ENCODE peak calls at places on chromosomes 3 and 15, in four cellular contexts. One of them, this sample, is unnamed.
A peak's percentile ranks its signal among the peaks of the same experiment; 100 is the strongest.

GRCh38 chr3:189641776-189642175 is 10.6 kb downstream of the TP63 start:
- DNase-seq in activated naive CD4-positive, alpha-beta T cell: no peak
- DNase-seq in anterior cingulate cortex: no peak
- DNase-seq in activated CD4-positive, alpha-beta T cell treated with anti-CD3 and anti-CD28 coated beads, Interleukin-2, amount 50 U/mL, for 48 hours: no peak
- DNase-seq in this sample: no peak

GRCh38 chr3:149612456-149612855 is 45.4 kb downstream of the WWTR1 start:
- DNase-seq in activated naive CD4-positive, alpha-beta T cell: no peak
- DNase-seq in anterior cingulate cortex: no peak
- DNase-seq in activated CD4-positive, alpha-beta T cell treated with anti-CD3 and anti-CD28 coated beads, Interleukin-2, amount 50 U/mL, for 48 hours: no peak
- DNase-seq in this sample: no peak

GRCh38 chr3:103218793-103219192 is 784.0 kb downstream of the ZPLD1 start:
- DNase-seq in activated naive CD4-positive, alpha-beta T cell: no peak
- DNase-seq in anterior cingulate cortex: no peak
- DNase-seq in activated CD4-positive, alpha-beta T cell treated with anti-CD3 and anti-CD28 coated beads, Interleukin-2, amount 50 U/mL, for 48 hours: no peak
- DNase-seq in this sample: no peak

GRCh38 chr15:95449229-95449628 is 881.3 kb upstream of the NR2F2 start:
- DNase-seq in activated naive CD4-positive, alpha-beta T cell: no peak
- DNase-seq in anterior cingulate cortex: no peak
- DNase-seq in activated CD4-positive, alpha-beta T cell treated with anti-CD3 and anti-CD28 coated beads, Interleukin-2, amount 50 U/mL, for 48 hours: no peak
- DNase-seq in this sample: no peak

GRCh38 chr3:134370611-134371451 is 3.4 kb downstream of the AMOTL2 start:
- DNase-seq in activated naive CD4-positive, alpha-beta T cell: no peak
- DNase-seq in anterior cingulate cortex: no peak
- DNase-seq in activated CD4-positive, alpha-beta T cell treated with anti-CD3 and anti-CD28 coated beads, Interleukin-2, amount 50 U/mL, for 48 hours: no peak
- DNase-seq in this sample: no peak

GRCh38 chr15:80066912-80067311 is 7.4 kb downstream of the ZFAND6 start:
- DNase-seq in activated naive CD4-positive, alpha-beta T cell: no peak
- DNase-seq in anterior cingulate cortex: no peak
- DNase-seq in activated CD4-positive, alpha-beta T cell treated with anti-CD3 and anti-CD28 coated beads, Interleukin-2, amount 50 U/mL, for 48 hours: no peak
- DNase-seq in this sample: no peak

GRCh38 chr3:57179580-57180410 is 14.6 kb upstream of the IL17RD start:
- DNase-seq in activated naive CD4-positive, alpha-beta T cell: no peak
- DNase-seq in anterior cingulate cortex: no peak
- DNase-seq in activated CD4-positive, alpha-beta T cell treated with anti-CD3 and anti-CD28 coated beads, Interleukin-2, amount 50 U/mL, for 48 hours: no peak
- DNase-seq in this sample: peak; percentile 49

GRCh38 chr3:160643994-160644393 is 33.0 kb upstream of the ARL14 start:
- DNase-seq in activated naive CD4-positive, alpha-beta T cell: no peak
- DNase-seq in anterior cingulate cortex: no peak
- DNase-seq in activated CD4-positive, alpha-beta T cell treated with anti-CD3 and anti-CD28 coated beads, Interleukin-2, amount 50 U/mL, for 48 hours: no peak
- DNase-seq in this sample: no peak

GRCh38 chr15:98537516-98538060 is 110.8 kb upstream of the IGF1R start:
- DNase-seq in activated naive CD4-positive, alpha-beta T cell: no peak
- DNase-seq in anterior cingulate cortex: no peak
- DNase-seq in activated CD4-positive, alpha-beta T cell treated with anti-CD3 and anti-CD28 coated beads, Interleukin-2, amount 50 U/mL, for 48 hours: no peak
- DNase-seq in this sample: no peak

GRCh38 chr3:15023719-15024118 is 41.4 kb downstream of the MRPS25 start:
- DNase-seq in activated naive CD4-positive, alpha-beta T cell: no peak
- DNase-seq in anterior cingulate cortex: no peak
- DNase-seq in activated CD4-positive, alpha-beta T cell treated with anti-CD3 and anti-CD28 coated beads, Interleukin-2, amount 50 U/mL, for 48 hours: no peak
- DNase-seq in this sample: no peak

GRCh38 chr3:73535935-73536334 is 88.8 kb downstream of the PDZRN3 start:
- DNase-seq in activated naive CD4-positive, alpha-beta T cell: no peak
- DNase-seq in anterior cingulate cortex: no peak
- DNase-seq in activated CD4-positive, alpha-beta T cell treated with anti-CD3 and anti-CD28 coated beads, Interleukin-2, amount 50 U/mL, for 48 hours: no peak
- DNase-seq in this sample: no peak

GRCh38 chr3:58022490-58022889 is 14.3 kb downstream of the FLNB start:
- DNase-seq in activated naive CD4-positive, alpha-beta T cell: no peak
- DNase-seq in anterior cingulate cortex: no peak
- DNase-seq in activated CD4-positive, alpha-beta T cell treated with anti-CD3 and anti-CD28 coated beads, Interleukin-2, amount 50 U/mL, for 48 hours: no peak
- DNase-seq in this sample: no peak

GRCh38 chr3:11116336-11117059 is 37.8 kb upstream of the HRH1 start:
- DNase-seq in activated naive CD4-positive, alpha-beta T cell: no peak
- DNase-seq in anterior cingulate cortex: no peak
- DNase-seq in activated CD4-positive, alpha-beta T cell treated with anti-CD3 and anti-CD28 coated beads, Interleukin-2, amount 50 U/mL, for 48 hours: no peak
- DNase-seq in this sample: no peak

GRCh38 chr3:191070201-191070600 is 128.8 kb upstream of the OSTN start:
- DNase-seq in activated naive CD4-positive, alpha-beta T cell: no peak
- DNase-seq in anterior cingulate cortex: no peak
- DNase-seq in activated CD4-positive, alpha-beta T cell treated with anti-CD3 and anti-CD28 coated beads, Interleukin-2, amount 50 U/mL, for 48 hours: no peak
- DNase-seq in this sample: peak; percentile 84

GRCh38 chr15:67968564-67969440 is 85.3 kb upstream of the PIAS1 start:
- DNase-seq in activated naive CD4-positive, alpha-beta T cell: no peak
- DNase-seq in anterior cingulate cortex: no peak
- DNase-seq in activated CD4-positive, alpha-beta T cell treated with anti-CD3 and anti-CD28 coated beads, Interleukin-2, amount 50 U/mL, for 48 hours: no peak
- DNase-seq in this sample: no peak

GRCh38 chr3:181410870-181411269 is 300.9 kb upstream of the SOX2 start:
- DNase-seq in activated naive CD4-positive, alpha-beta T cell: no peak
- DNase-seq in anterior cingulate cortex: no peak
- DNase-seq in activated CD4-positive, alpha-beta T cell treated with anti-CD3 and anti-CD28 coated beads, Interleukin-2, amount 50 U/mL, for 48 hours: no peak
- DNase-seq in this sample: no peak

GRCh38 chr3:62134061-62134496 is 239.3 kb downstream of the FEZF2 start:
- DNase-seq in activated naive CD4-positive, alpha-beta T cell: no peak
- DNase-seq in anterior cingulate cortex: no peak
- DNase-seq in activated CD4-positive, alpha-beta T cell treated with anti-CD3 and anti-CD28 coated beads, Interleukin-2, amount 50 U/mL, for 48 hours: no peak
- DNase-seq in this sample: peak; percentile 59

GRCh38 chr3:49422379-49423248 is at the start of gene AMT:
- DNase-seq in activated naive CD4-positive, alpha-beta T cell: no peak
- DNase-seq in anterior cingulate cortex: no peak
- DNase-seq in activated CD4-positive, alpha-beta T cell treated with anti-CD3 and anti-CD28 coated beads, Interleukin-2, amount 50 U/mL, for 48 hours: no peak
- DNase-seq in this sample: no peak

GRCh38 chr3:52090131-52090548 is 33.8 kb upstream of the DUSP7 start:
- DNase-seq in activated naive CD4-positive, alpha-beta T cell: no peak
- DNase-seq in anterior cingulate cortex: no peak
- DNase-seq in activated CD4-positive, alpha-beta T cell treated with anti-CD3 and anti-CD28 coated beads, Interleukin-2, amount 50 U/mL, for 48 hours: no peak
- DNase-seq in this sample: peak; percentile 84

GRCh38 chr15:34493001-34493400 is 55.4 kb upstream of the GOLGA8A start:
- DNase-seq in activated naive CD4-positive, alpha-beta T cell: no peak
- DNase-seq in anterior cingulate cortex: no peak
- DNase-seq in activated CD4-positive, alpha-beta T cell treated with anti-CD3 and anti-CD28 coated beads, Interleukin-2, amount 50 U/mL, for 48 hours: no peak
- DNase-seq in this sample: no peak

GRCh38 chr15:52699457-52699856 is 20.3 kb upstream of the ATOSA start:
- DNase-seq in activated naive CD4-positive, alpha-beta T cell: no peak
- DNase-seq in anterior cingulate cortex: no peak
- DNase-seq in activated CD4-positive, alpha-beta T cell treated with anti-CD3 and anti-CD28 coated beads, Interleukin-2, amount 50 U/mL, for 48 hours: no peak
- DNase-seq in this sample: no peak

GRCh38 chr3:144036498-144036897 is 64.9 kb downstream of the DIPK2A start:
- DNase-seq in activated naive CD4-positive, alpha-beta T cell: no peak
- DNase-seq in anterior cingulate cortex: no peak
- DNase-seq in activated CD4-positive, alpha-beta T cell treated with anti-CD3 and anti-CD28 coated beads, Interleukin-2, amount 50 U/mL, for 48 hours: no peak
- DNase-seq in this sample: no peak

GRCh38 chr3:18378218-18378617 is 46.9 kb downstream of the SATB1 start:
- DNase-seq in activated naive CD4-positive, alpha-beta T cell: no peak
- DNase-seq in anterior cingulate cortex: no peak
- DNase-seq in activated CD4-positive, alpha-beta T cell treated with anti-CD3 and anti-CD28 coated beads, Interleukin-2, amount 50 U/mL, for 48 hours: no peak
- DNase-seq in this sample: no peak

GRCh38 chr3:96863129-96863740 is 48.8 kb downstream of the EPHA6 start:
- DNase-seq in activated naive CD4-positive, alpha-beta T cell: no peak
- DNase-seq in anterior cingulate cortex: no peak
- DNase-seq in activated CD4-positive, alpha-beta T cell treated with anti-CD3 and anti-CD28 coated beads, Interleukin-2, amount 50 U/mL, for 48 hours: peak; percentile 2
- DNase-seq in this sample: peak; percentile 46

GRCh38 chr15:37517106-37517505 is 416.8 kb upstream of the MEIS2 start:
- DNase-seq in activated naive CD4-positive, alpha-beta T cell: no peak
- DNase-seq in anterior cingulate cortex: no peak
- DNase-seq in activated CD4-positive, alpha-beta T cell treated with anti-CD3 and anti-CD28 coated beads, Interleukin-2, amount 50 U/mL, for 48 hours: no peak
- DNase-seq in this sample: no peak

GRCh38 chr3:12875857-12876451 is 34.6 kb upstream of the RPL32 start:
- DNase-seq in activated naive CD4-positive, alpha-beta T cell: no peak
- DNase-seq in anterior cingulate cortex: no peak
- DNase-seq in activated CD4-positive, alpha-beta T cell treated with anti-CD3 and anti-CD28 coated beads, Interleukin-2, amount 50 U/mL, for 48 hours: peak; percentile 16
- DNase-seq in this sample: no peak

GRCh38 chr15:72968531-72968922 is 83.7 kb upstream of the NEO1 start:
- DNase-seq in activated naive CD4-positive, alpha-beta T cell: no peak
- DNase-seq in anterior cingulate cortex: no peak
- DNase-seq in activated CD4-positive, alpha-beta T cell treated with anti-CD3 and anti-CD28 coated beads, Interleukin-2, amount 50 U/mL, for 48 hours: no peak
- DNase-seq in this sample: peak; percentile 20

GRCh38 chr3:139540686-139541085 is 1.1 kb upstream of the RBP1 start:
- DNase-seq in activated naive CD4-positive, alpha-beta T cell: no peak
- DNase-seq in anterior cingulate cortex: no peak
- DNase-seq in activated CD4-positive, alpha-beta T cell treated with anti-CD3 and anti-CD28 coated beads, Interleukin-2, amount 50 U/mL, for 48 hours: no peak
- DNase-seq in this sample: no peak

GRCh38 chr3:11136116-11136515 is 18.2 kb upstream of the HRH1 start:
- DNase-seq in activated naive CD4-positive, alpha-beta T cell: no peak
- DNase-seq in anterior cingulate cortex: no peak
- DNase-seq in activated CD4-positive, alpha-beta T cell treated with anti-CD3 and anti-CD28 coated beads, Interleukin-2, amount 50 U/mL, for 48 hours: no peak
- DNase-seq in this sample: peak; percentile 46